ENCODE peak calls at places on chromosomes 4 and X, in four cellular contexts. V, D, Q and C are unnamed samples.

GRCh38 chr4:98298022-98298421 is 36.8 kb downstream of the RAP1GDS1 start:
- DNase-seq in Q (no peak), V (no peak), D (no peak), C (no peak)

GRCh38 chr4:141347738-141348524 is 127.2 kb downstream of the ZNF330 start:
- DNase-seq in Q (no peak), V (peak), D (peak), C (peak)

GRCh38 chrX:140733766-140734342 is 24.3 kb downstream of the LINC00632 start:
- DNase-seq in Q (peak), D (peak), V (peak), C (peak)

GRCh38 chrX:133587071-133587470 is 171.8 kb upstream of the GPC4 start:
- DNase-seq in Q (no peak), D (no peak), V (no peak), C (peak)

GRCh38 chr4:98919996-98920395 is 8.9 kb downstream of the EIF4E start:
- DNase-seq in V (peak), D (peak), Q (no peak), C (peak)

GRCh38 chrX:1213971-1214370 is 1.5 kb upstream of the CRLF2 start:
- DNase-seq in D (no peak), V (no peak), Q (no peak), C (no peak)

GRCh38 chr4:26326791-26327190 is 6.0 kb downstream of the RBPJ start:
- DNase-seq in Q (no peak), V (peak), D (peak), C (peak)

GRCh38 chr4:146192060-146192459 is 16.5 kb downstream of the LSM6 start:
- DNase-seq in Q (no peak), V (no peak), D (peak), C (no peak)

GRCh38 chrX:64206556-64207162 is 1.2 kb upstream of the AMER1 start:
- DNase-seq in Q (peak), V (peak), D (no peak), C (peak)

GRCh38 chr4:79209822-79210635 is 115.8 kb downstream of the NAA11 start:
- DNase-seq in D (no peak), Q (no peak), V (no peak), C (peak)

GRCh38 chr4:136680271-136680670 is 852.0 kb downstream of the PCDH18 start:
- DNase-seq in Q (peak), D (no peak), V (peak), C (peak)

GRCh38 chr4:74926007-74926406 is 6.9 kb upstream of the PARM1 start:
- DNase-seq in V (no peak), Q (no peak), D (no peak), C (no peak)

GRCh38 chr4:146338512-146338911 is 124.2 kb downstream of the REELD1 start:
- DNase-seq in V (peak), D (peak), Q (peak), C (no peak)

GRCh38 chrX:153780678-153781427 is at the start of gene SRPK3:
- DNase-seq in V (no peak), D (no peak), Q (no peak), C (no peak)

GRCh38 chr4:6513678-6514077 is 41.3 kb upstream of the PPP2R2C start:
- DNase-seq in Q (no peak), V (no peak), D (no peak), C (no peak)

GRCh38 chrX:42754129-42754528 is 23.8 kb downstream of the PPP1R2C start:
- DNase-seq in Q (no peak), V (no peak), D (no peak), C (no peak)

GRCh38 chr4:104490770-104491395 is 3.8 kb downstream of the CXXC4 start:
- DNase-seq in D (peak), Q (peak), V (peak), C (peak)

GRCh38 chrX:63889001-63889400 is 104.0 kb upstream of the ARHGEF9 start:
- DNase-seq in D (peak), V (peak), Q (no peak), C (peak)

GRCh38 chrX:136752796-136753195 is 27.9 kb downstream of the ARHGEF6 start:
- DNase-seq in D (peak), Q (no peak), V (peak), C (peak)

GRCh38 chr4:39285853-39286252 is 80.3 kb downstream of the RFC1 start:
- DNase-seq in D (no peak), V (peak), Q (no peak), C (no peak)

GRCh38 chr4:147057631-147057980 is 111.9 kb upstream of the TTC29 start:
- DNase-seq in D (peak), V (peak), Q (no peak), C (peak)

GRCh38 chr4:109302366-109303140 is at the start of gene COL25A1:
- DNase-seq in D (peak), Q (peak), V (peak), C (peak)

GRCh38 chrX:370963-371745 is 15.6 kb downstream of the PPP2R3B start:
- DNase-seq in Q (no peak), V (no peak), D (no peak), C (no peak)

DNA sequence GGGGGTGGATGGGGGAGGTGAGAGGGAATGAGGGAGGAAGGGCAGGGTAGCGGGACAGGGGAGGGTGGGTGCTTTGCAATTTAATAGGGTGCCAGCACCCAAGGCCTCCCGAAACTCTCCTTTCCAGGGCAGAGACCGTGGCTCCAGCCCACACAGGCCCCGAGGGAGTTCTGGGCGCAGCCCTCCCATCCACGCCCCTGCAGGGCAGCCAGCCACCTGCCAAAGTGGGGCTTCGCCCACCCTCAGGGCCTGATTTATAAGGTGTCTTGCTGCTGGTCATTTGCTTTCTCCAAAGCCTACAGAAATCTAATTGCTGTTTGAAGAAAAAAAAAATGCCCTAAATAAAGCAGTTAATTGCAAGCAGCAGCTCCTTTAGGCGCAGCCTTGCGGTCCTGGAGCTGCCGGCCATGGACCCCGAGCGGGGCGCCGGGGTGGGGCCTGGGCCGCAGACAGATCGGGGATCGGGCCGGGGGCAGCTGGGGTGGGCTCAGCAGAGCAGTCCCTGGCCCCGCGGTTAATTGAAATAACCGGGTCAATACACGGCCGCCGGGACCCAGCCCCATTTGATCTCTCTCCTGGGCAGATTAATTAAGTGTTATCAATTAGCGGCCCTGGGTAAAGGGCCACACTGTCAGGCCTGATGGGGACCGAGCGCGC is 106.0 kb upstream of the NKX1-1 start:
- DNase-seq in D (no peak), Q (no peak), V (no peak), C (no peak)
- H3K4me3 ChIP-seq in D (no peak), Q (no peak), V (no peak), C (no peak)

GRCh38 chr4:9927317-9928007 is 93.8 kb downstream of the SLC2A9 start:
- DNase-seq in V (no peak), D (no peak), Q (no peak), C (no peak)
- TF ChIP-seq CTCF in V (no peak), D (no peak), Q (no peak), C (no peak)

DNA sequence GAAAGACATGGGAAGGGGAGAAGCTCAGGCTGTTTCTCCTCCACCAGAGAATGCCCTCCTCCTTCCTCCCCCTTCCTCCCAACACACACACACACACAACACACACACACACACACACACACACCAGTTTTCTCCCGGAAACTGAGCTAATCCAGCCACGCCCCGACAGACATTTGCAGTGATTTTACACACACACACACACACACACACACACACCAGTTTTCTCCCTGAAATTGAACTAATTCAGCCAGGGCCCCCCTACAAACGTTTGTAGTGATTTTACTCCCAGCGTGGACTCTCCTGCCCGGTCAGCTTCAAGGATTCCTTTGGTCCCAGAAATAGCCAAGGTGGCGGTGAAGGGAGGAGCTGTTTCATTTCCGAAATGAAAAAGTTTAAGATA is 32.9 kb upstream of the STX18 start:
- DNase-seq in D (peak), V (peak), Q (peak), C (peak)
- H3K4me3 ChIP-seq in D (peak), V (peak), Q (peak), C (peak)

GRCh38 chr4:129532573-129532972 is 436.6 kb downstream of the C4orf33 start:
- DNase-seq in Q (no peak), D (no peak), V (no peak), C (no peak)

GRCh38 chr4:129526812-129527211 is 430.9 kb downstream of the C4orf33 start:
- DNase-seq in D (peak), V (no peak), Q (no peak), C (peak)
- TF ChIP-seq CTCF in D (peak), V (no peak), Q (peak), C (peak)

GRCh38 chrX:129959493-129959832 is 23.0 kb upstream of the BCORL1 start:
- DNase-seq in D (peak), V (peak), Q (peak), C (peak)
- H3K4me3 ChIP-seq in D (no peak), V (no peak), Q (peak), C (no peak)

DNA sequence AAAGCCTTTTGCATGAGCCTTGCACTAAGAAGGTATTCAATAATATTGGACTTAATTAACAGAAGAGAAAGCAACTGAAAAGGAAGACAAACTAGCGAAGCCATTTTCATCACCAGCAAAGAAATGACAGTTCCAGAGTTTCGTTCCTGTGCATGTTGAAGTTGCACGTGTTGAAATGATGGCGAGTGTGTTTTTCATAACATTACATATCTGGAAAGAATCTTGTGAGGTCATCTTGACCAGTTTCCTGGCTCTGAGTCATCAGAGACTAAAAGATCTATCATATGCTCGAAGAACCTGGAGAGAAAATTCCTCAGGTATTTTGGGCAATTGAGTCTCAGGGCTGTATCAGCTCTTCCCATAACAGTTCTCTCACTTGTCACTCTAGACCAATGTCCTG is 106.2 kb upstream of the MAML3 start:
- DNase-seq in Q (no peak), D (peak), V (peak), C (peak)
- TF ChIP-seq CTCF in Q (no peak), D (no peak), V (no peak), C (no peak)

GRCh38 chrX:146243071-146243470 is 425.4 kb downstream of the SLITRK2 start:
- DNase-seq in V (no peak), D (peak), Q (no peak), C (no peak)
- H3K4me3 ChIP-seq in V (no peak), D (no peak), Q (no peak), C (no peak)

GRCh38 chr4:106422766-106423165 is 54.2 kb upstream of the GIMD1 start:
- DNase-seq in Q (no peak), V (no peak), D (no peak), C (no peak)

GRCh38 chr4:106423791-106424190 is 55.2 kb upstream of the GIMD1 start:
- DNase-seq in V (no peak), D (no peak), Q (no peak), C (no peak)

GRCh38 chr4:106418444-106418843 is 49.9 kb upstream of the GIMD1 start:
- DNase-seq in V (no peak), D (no peak), Q (no peak), C (no peak)

DNA sequence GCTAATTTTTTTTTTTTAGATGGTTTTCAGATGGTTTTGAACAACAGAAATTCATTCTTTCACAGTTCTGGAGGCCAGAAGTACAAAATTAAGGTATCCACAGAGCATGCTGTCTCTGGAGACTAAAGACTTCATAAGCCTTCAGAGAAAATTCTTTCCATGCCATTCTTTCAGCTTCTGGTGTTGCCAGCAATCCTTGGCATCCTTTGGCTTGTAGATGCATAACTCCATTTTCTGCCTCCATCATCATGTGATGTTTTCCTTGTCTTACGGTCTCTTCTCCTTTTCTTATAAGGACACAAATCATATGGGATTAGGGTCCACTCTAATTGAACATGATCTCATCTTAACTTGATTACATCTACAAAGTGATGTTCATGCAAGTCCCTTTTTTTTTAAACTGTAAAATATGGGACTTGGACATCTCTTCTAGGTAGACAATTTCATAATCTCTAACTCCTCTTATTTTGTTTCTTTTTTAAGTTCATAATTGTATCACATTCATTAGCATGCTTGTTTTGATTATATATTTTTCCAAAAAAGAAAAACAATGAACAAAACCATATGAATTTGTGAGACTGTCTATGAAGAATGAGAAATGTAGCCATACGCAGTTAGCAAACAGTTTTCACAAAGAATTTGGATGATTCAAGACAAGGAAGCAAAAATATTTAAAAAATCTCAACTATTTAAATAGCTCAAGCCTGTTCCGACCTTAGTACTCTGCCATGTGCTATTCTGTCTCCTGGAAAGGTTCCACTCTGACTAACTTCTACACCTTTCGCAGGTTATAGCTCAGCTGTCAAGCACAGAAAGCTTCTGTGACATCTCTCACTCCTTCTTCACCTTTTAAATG is 53.1 kb upstream of the GIMD1 start:
- DNase-seq in Q (no peak), D (no peak), V (peak), C (peak)
- TF ChIP-seq CTCF in Q (no peak), D (no peak), V (no peak), C (no peak)

GRCh38 chrX:2870650-2871049 is 41.9 kb downstream of the GYG2 start:
- DNase-seq in Q (no peak), V (no peak), D (no peak), C (no peak)
- H3K4me3 ChIP-seq in Q (no peak), V (no peak), D (no peak), C (no peak)

DNA sequence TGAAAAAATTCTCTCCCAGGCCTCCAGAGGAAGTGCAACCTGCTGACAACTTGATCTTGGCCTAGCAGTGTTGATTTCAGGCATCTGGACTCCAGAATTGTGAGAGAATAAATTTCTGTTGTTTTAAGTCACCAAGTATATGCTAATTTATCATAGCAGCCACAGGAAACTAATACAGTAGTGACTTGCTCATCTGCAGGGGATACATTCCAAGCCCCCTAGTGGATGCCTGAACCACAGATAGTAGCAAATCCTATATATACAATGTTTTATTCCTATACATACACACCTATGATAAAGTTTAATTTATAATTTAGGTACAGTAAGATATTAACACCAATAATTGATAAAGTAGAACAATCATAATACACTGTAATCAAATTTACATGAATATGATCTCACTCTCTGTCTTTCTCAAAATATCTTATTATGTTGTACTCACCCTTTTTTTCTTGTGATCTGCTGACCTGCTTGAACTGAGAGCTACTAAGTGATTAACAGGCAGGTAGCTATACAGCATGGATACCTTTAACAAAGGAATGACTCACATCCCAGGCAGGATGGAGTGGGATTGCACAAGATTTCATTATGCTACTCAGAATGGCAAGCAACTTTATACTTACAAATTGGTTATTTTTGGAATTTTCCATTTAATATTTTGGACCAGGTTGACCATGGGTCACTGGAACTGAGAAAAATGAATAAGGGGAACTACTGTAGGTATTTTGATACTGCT is 501.1 kb downstream of the KCNIP4 start:
- DNase-seq in D (no peak), Q (no peak), V (no peak), C (peak)
- TF ChIP-seq CTCF in D (no peak), Q (peak), V (no peak), C (no peak)